ENCODE peak calls at places on chromosomes 16 and 17, in eight cellular contexts. One of them, this sample, is unnamed.

GRCh38 chr16:55263271-55264250 is 60.4 kb upstream of the IRX6 start:
- DNase-seq in fibroblast of lung: no peak
- DNase-seq in CD8-positive, alpha-beta T cell: no peak
- DNase-seq in RWPE1: no peak
- DNase-seq in IMR-90: no peak
- DNase-seq in neural progenitor cell: no peak
- DNase-seq in neuronal stem cell: no peak
- DNase-seq in upper lobe of left lung: no peak
- DNase-seq in this sample: no peak

GRCh38 chr17:57281887-57282653 is 25.7 kb downstream of the MSI2 start:
- DNase-seq in fibroblast of lung: no peak
- DNase-seq in CD8-positive, alpha-beta T cell: no peak
- DNase-seq in RWPE1: no peak
- DNase-seq in IMR-90: no peak
- DNase-seq in neural progenitor cell: no peak
- DNase-seq in neuronal stem cell: no peak
- DNase-seq in upper lobe of left lung: no peak
- DNase-seq in this sample: no peak

GRCh38 chr17:58965221-58965620 is 141.5 kb downstream of the TRIM37 start:
- DNase-seq in fibroblast of lung: peak
- DNase-seq in CD8-positive, alpha-beta T cell: no peak
- DNase-seq in RWPE1: no peak
- DNase-seq in IMR-90: no peak
- DNase-seq in neural progenitor cell: no peak
- DNase-seq in neuronal stem cell: no peak
- DNase-seq in upper lobe of left lung: no peak
- DNase-seq in this sample: no peak

GRCh38 chr16:17866991-17867390 is 396.2 kb upstream of the XYLT1 start:
- DNase-seq in fibroblast of lung: no peak
- DNase-seq in CD8-positive, alpha-beta T cell: no peak
- DNase-seq in RWPE1: no peak
- DNase-seq in IMR-90: no peak
- DNase-seq in neural progenitor cell: no peak
- DNase-seq in neuronal stem cell: no peak
- DNase-seq in upper lobe of left lung: no peak
- DNase-seq in this sample: no peak

GRCh38 chr17:29352146-29352545 is 38.0 kb upstream of the TAOK1 start:
- DNase-seq in fibroblast of lung: no peak
- DNase-seq in CD8-positive, alpha-beta T cell: no peak
- DNase-seq in RWPE1: no peak
- DNase-seq in IMR-90: no peak
- DNase-seq in neural progenitor cell: no peak
- DNase-seq in neuronal stem cell: no peak
- DNase-seq in upper lobe of left lung: no peak
- DNase-seq in this sample: no peak

GRCh38 chr17:81393684-81394376 is 1.4 kb upstream of the BAHCC1 start:
- DNase-seq in fibroblast of lung: peak
- DNase-seq in CD8-positive, alpha-beta T cell: no peak
- DNase-seq in RWPE1: peak
- DNase-seq in IMR-90: peak
- DNase-seq in neural progenitor cell: peak
- DNase-seq in neuronal stem cell: peak
- DNase-seq in upper lobe of left lung: peak
- DNase-seq in this sample: no peak

GRCh38 chr16:85455534-85455933 is 157.6 kb upstream of the GSE1 start:
- DNase-seq in fibroblast of lung: no peak
- DNase-seq in CD8-positive, alpha-beta T cell: no peak
- DNase-seq in RWPE1: no peak
- DNase-seq in IMR-90: no peak
- DNase-seq in neural progenitor cell: no peak
- DNase-seq in neuronal stem cell: no peak
- DNase-seq in upper lobe of left lung: no peak
- DNase-seq in this sample: no peak

GRCh38 chr16:80954985-80955384 is 51.7 kb downstream of the CMC2 start:
- DNase-seq in fibroblast of lung: no peak
- DNase-seq in CD8-positive, alpha-beta T cell: no peak
- DNase-seq in RWPE1: no peak
- DNase-seq in IMR-90: no peak
- DNase-seq in neural progenitor cell: no peak
- DNase-seq in neuronal stem cell: no peak
- DNase-seq in upper lobe of left lung: no peak
- DNase-seq in this sample: no peak

GRCh38 chr17:27755706-27756466 is 44.4 kb downstream of the NOS2 start:
- DNase-seq in fibroblast of lung: no peak
- DNase-seq in CD8-positive, alpha-beta T cell: no peak
- DNase-seq in RWPE1: no peak
- DNase-seq in IMR-90: no peak
- DNase-seq in neural progenitor cell: no peak
- DNase-seq in neuronal stem cell: no peak
- DNase-seq in upper lobe of left lung: no peak
- DNase-seq in this sample: no peak

DNA sequence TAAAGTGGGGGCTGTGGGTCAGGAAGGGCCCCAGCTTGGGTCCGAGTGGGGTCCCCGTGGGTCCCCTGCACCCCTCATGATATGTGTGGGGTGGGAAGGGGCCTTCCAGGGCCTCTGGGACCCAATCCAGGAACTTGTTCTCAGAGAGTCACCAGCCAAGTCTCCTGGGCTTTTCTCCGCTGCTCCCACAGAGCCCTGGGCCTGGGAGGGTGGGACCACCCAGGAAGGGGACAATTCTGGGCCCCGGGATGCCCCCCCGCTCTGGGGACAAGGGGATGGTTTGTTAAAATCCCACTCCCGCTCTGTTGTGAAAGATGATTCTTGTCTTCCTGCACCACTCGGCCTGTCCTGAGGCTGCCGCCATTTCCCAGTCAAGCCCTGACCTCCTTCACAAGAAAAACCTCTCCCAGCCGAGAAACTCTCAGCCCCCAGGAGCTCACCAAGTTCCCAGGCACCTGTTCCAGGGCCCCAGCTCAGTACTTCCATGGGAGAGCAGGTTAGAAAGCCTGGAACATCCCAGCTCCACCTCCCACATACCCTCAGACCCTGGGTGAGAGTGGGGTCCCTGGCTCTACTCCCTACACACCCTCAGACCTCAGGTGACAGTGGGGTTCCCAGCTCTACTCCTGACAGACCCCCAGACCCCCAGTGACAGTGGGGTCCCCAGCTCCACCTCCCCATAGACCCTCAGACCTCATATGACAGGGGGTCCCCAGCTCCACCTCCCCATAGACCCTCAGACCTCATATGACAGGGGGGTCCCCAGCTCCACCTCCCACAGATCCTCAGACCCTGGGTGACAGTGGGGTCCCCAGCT is 75.1 kb downstream of the METRNL start:
- DNase-seq in fibroblast of lung: no peak
- DNase-seq in CD8-positive, alpha-beta T cell: peak
- DNase-seq in RWPE1: no peak
- DNase-seq in IMR-90: no peak
- DNase-seq in neural progenitor cell: no peak
- DNase-seq in neuronal stem cell: no peak
- DNase-seq in upper lobe of left lung: no peak
- DNase-seq in this sample: no peak
- H3K27ac ChIP-seq in fibroblast of lung: no peak
- H3K27ac ChIP-seq in CD8-positive, alpha-beta T cell: no peak
- H3K27ac ChIP-seq in RWPE1: no peak
- H3K27ac ChIP-seq in IMR-90: no peak
- H3K27ac ChIP-seq in neural progenitor cell: no peak
- H3K27ac ChIP-seq in neuronal stem cell: no peak
- H3K27ac ChIP-seq in upper lobe of left lung: no peak
- H3K27ac ChIP-seq in this sample: no peak

GRCh38 chr16:71283612-71284011 is 5.6 kb downstream of the CMTR2 start:
- DNase-seq in fibroblast of lung: no peak
- DNase-seq in CD8-positive, alpha-beta T cell: no peak
- DNase-seq in RWPE1: no peak
- DNase-seq in IMR-90: no peak
- DNase-seq in neural progenitor cell: no peak
- DNase-seq in neuronal stem cell: no peak
- DNase-seq in upper lobe of left lung: no peak
- DNase-seq in this sample: no peak
- H3K27ac ChIP-seq in fibroblast of lung: no peak
- H3K27ac ChIP-seq in CD8-positive, alpha-beta T cell: no peak
- H3K27ac ChIP-seq in RWPE1: no peak
- H3K27ac ChIP-seq in IMR-90: no peak
- H3K27ac ChIP-seq in neural progenitor cell: no peak
- H3K27ac ChIP-seq in neuronal stem cell: no peak
- H3K27ac ChIP-seq in upper lobe of left lung: no peak
- H3K27ac ChIP-seq in this sample: no peak

GRCh38 chr16:21501869-21502667 is 97.3 kb upstream of the METTL9 start:
- DNase-seq in fibroblast of lung: peak
- DNase-seq in CD8-positive, alpha-beta T cell: peak
- DNase-seq in RWPE1: peak
- DNase-seq in IMR-90: peak
- DNase-seq in neural progenitor cell: peak
- DNase-seq in neuronal stem cell: peak
- DNase-seq in upper lobe of left lung: peak
- DNase-seq in this sample: peak
- H3K27ac ChIP-seq in fibroblast of lung: peak
- H3K27ac ChIP-seq in CD8-positive, alpha-beta T cell: peak
- H3K27ac ChIP-seq in RWPE1: peak
- H3K27ac ChIP-seq in IMR-90: peak
- H3K27ac ChIP-seq in neural progenitor cell: peak
- H3K27ac ChIP-seq in neuronal stem cell: peak
- H3K27ac ChIP-seq in upper lobe of left lung: peak
- H3K27ac ChIP-seq in this sample: peak

GRCh38 chr17:54944796-54945195 is 23.7 kb downstream of the COX11 start:
- DNase-seq in fibroblast of lung: no peak
- DNase-seq in CD8-positive, alpha-beta T cell: no peak
- DNase-seq in RWPE1: no peak
- DNase-seq in IMR-90: peak
- DNase-seq in neural progenitor cell: no peak
- DNase-seq in neuronal stem cell: no peak
- DNase-seq in upper lobe of left lung: no peak
- DNase-seq in this sample: no peak
- H3K27ac ChIP-seq in fibroblast of lung: no peak
- H3K27ac ChIP-seq in CD8-positive, alpha-beta T cell: no peak
- H3K27ac ChIP-seq in RWPE1: no peak
- H3K27ac ChIP-seq in IMR-90: no peak
- H3K27ac ChIP-seq in neural progenitor cell: no peak
- H3K27ac ChIP-seq in neuronal stem cell: no peak
- H3K27ac ChIP-seq in upper lobe of left lung: no peak
- H3K27ac ChIP-seq in this sample: no peak

DNA sequence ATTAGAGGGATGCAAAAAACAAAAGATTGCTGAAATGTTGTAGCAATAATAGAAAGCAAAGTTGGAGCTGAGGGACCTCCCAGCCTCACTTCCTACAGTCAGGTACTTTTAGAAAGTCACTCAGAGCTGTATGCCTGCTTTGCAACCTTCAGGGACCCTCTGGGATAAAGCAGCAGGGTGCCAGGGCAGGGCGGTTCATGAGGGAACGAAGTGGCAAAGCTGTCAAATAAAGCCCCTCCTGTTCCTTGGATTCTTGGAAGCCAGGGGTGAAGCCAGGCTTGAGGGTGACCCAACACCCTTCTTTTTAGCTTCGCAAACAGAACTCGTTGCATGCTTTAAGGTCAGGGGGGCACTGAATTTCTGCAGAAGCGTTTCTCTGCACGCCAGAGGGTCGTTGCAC is 767 bp downstream of the ATP2C2 start:
- DNase-seq in fibroblast of lung: no peak
- DNase-seq in CD8-positive, alpha-beta T cell: no peak
- DNase-seq in RWPE1: no peak
- DNase-seq in IMR-90: no peak
- DNase-seq in neural progenitor cell: peak
- DNase-seq in neuronal stem cell: no peak
- DNase-seq in upper lobe of left lung: no peak
- DNase-seq in this sample: no peak
- H3K27ac ChIP-seq in fibroblast of lung: no peak
- H3K27ac ChIP-seq in CD8-positive, alpha-beta T cell: no peak
- H3K27ac ChIP-seq in RWPE1: no peak
- H3K27ac ChIP-seq in IMR-90: no peak
- H3K27ac ChIP-seq in neural progenitor cell: no peak
- H3K27ac ChIP-seq in neuronal stem cell: no peak
- H3K27ac ChIP-seq in upper lobe of left lung: peak
- H3K27ac ChIP-seq in this sample: no peak

DNA sequence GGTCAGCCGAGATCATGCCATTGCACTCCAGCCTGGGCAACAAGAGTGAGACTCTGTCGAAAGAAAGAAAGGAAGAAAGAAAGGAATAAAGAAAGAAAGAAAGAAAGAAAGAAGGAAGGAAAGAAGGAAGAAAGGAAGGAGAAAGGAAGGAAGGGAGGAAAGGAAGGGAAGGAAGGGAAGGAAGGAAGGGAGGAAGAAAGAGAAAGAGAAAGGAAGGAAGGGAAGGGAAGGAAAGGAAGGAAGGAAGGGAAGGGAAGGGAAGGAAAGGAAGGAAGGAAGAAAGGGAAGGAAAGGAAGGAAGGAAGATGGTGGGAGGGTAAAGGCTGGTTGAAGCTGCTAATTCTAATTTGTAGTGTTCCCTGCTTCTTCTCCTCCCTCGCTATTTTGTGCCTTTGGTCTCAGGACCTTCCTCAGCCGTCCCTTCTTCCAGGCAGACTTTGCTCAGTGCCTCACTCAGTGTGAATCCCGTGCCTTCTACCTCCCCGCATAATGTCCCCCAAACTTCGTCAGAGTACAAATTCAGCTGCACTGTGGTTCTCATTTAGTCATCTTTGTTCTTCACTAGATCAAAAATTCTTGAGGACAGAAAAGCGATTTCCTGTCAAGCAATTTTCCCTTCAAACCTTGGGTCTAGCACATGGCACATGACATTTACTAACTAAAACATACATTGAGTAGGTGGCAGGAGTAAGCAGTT is 31.1 kb upstream of the PAFAH1B1 start:
- DNase-seq in fibroblast of lung: no peak
- DNase-seq in CD8-positive, alpha-beta T cell: no peak
- DNase-seq in RWPE1: no peak
- DNase-seq in IMR-90: no peak
- DNase-seq in neural progenitor cell: no peak
- DNase-seq in neuronal stem cell: no peak
- DNase-seq in upper lobe of left lung: no peak
- DNase-seq in this sample: no peak
- H3K27ac ChIP-seq in fibroblast of lung: no peak
- H3K27ac ChIP-seq in CD8-positive, alpha-beta T cell: peak
- H3K27ac ChIP-seq in RWPE1: peak
- H3K27ac ChIP-seq in IMR-90: no peak
- H3K27ac ChIP-seq in neural progenitor cell: no peak
- H3K27ac ChIP-seq in neuronal stem cell: no peak
- H3K27ac ChIP-seq in upper lobe of left lung: no peak
- H3K27ac ChIP-seq in this sample: no peak

DNA sequence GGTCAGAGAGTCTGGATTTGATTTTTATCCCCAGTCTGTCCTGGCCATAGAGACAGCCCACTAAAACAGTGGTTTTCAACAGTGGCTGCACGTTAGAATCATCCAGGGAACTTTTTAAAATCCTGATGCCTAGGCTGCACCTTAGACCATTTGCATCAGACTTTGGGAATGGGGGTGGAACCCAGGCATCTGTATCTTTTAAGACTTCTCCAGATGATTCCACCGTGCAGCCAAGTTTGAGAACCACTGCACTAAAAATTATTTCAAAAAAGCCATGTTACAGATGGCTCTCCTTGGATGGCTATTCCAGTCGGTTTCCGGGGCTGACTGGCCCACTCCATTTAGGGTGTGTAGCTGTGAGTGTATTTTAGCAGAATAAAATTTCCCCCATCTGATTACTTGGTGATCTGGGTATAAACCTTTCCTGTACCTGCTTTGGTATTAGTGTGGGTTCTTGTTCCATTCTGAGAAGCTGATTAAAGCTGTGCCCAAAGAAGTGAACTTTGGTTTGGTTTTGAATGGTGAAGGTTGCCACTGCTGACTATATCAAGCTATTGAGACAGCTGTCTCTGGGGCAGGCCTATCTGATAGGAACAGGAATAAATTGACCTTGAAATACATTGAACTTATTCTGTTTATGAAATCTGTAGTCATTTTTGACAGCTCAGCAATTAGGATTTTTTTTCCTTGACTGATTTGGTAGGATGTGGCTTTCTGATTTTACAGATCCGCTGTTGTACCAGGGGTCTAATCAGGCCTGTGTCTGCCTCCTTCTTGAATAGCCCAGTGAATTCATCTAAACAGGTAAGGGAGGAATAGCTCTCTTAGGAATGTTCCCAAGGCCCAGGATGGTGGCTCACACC is 1.3 kb downstream of the ATP5MC1 start:
- DNase-seq in fibroblast of lung: no peak
- DNase-seq in CD8-positive, alpha-beta T cell: no peak
- DNase-seq in RWPE1: no peak
- DNase-seq in IMR-90: no peak
- DNase-seq in neural progenitor cell: no peak
- DNase-seq in neuronal stem cell: no peak
- DNase-seq in upper lobe of left lung: no peak
- DNase-seq in this sample: no peak
- H3K27ac ChIP-seq in fibroblast of lung: peak
- H3K27ac ChIP-seq in CD8-positive, alpha-beta T cell: no peak
- H3K27ac ChIP-seq in RWPE1: peak
- H3K27ac ChIP-seq in IMR-90: no peak
- H3K27ac ChIP-seq in neural progenitor cell: no peak
- H3K27ac ChIP-seq in neuronal stem cell: no peak
- H3K27ac ChIP-seq in upper lobe of left lung: no peak
- H3K27ac ChIP-seq in this sample: peak

This sample was measured in CD4-positive, alpha-beta T cell.